ENCODE peak calls at places on chromosome 19, in six cellular contexts. One of them, this sample, is unnamed.

GRCh38 chr19:38693380-38694223 is 46.2 kb downstream of the ACTN4 start:
- DNase-seq in left ventricle myocardium inferior: no peak
- DNase-seq in stimulated activated effector memory CD8-positive, alpha-beta T cell treated with anti-CD3 and anti-CD28 coated beads, Interleukin-12 subunit alpha, Interleukin-12 subunit beta, amount 100 ng/mL, for 72 hours: peak; percentile 69
- DNase-seq in uterus: no peak
- DNase-seq in cerebellar cortex: no peak
- DNase-seq in brain pericyte: no peak
- DNase-seq in this sample: no peak

GRCh38 chr19:7679017-7679720 is 1.5 kb upstream of the TRAPPC5 start:
- DNase-seq in cerebellar cortex: peak; percentile 66
- DNase-seq in brain pericyte: no peak
- DNase-seq in left ventricle myocardium inferior: no peak
- DNase-seq in uterus: no peak
- DNase-seq in stimulated activated effector memory CD8-positive, alpha-beta T cell treated with anti-CD3 and anti-CD28 coated beads, Interleukin-12 subunit alpha, Interleukin-12 subunit beta, amount 100 ng/mL, for 72 hours: peak; percentile 63
- DNase-seq in this sample: peak; percentile 59

GRCh38 chr19:51368366-51369282 is at the start of gene CLDND2:
- DNase-seq in left ventricle myocardium inferior: no peak
- DNase-seq in brain pericyte: no peak
- DNase-seq in stimulated activated effector memory CD8-positive, alpha-beta T cell treated with anti-CD3 and anti-CD28 coated beads, Interleukin-12 subunit alpha, Interleukin-12 subunit beta, amount 100 ng/mL, for 72 hours: peak; percentile 79
- DNase-seq in cerebellar cortex: no peak
- DNase-seq in uterus: no peak
- DNase-seq in this sample: no peak

GRCh38 chr19:57351867-57352266 is 796 bp downstream of the ZNF304 start:
- DNase-seq in cerebellar cortex: no peak
- DNase-seq in stimulated activated effector memory CD8-positive, alpha-beta T cell treated with anti-CD3 and anti-CD28 coated beads, Interleukin-12 subunit alpha, Interleukin-12 subunit beta, amount 100 ng/mL, for 72 hours: no peak
- DNase-seq in left ventricle myocardium inferior: no peak
- DNase-seq in brain pericyte: no peak
- DNase-seq in uterus: no peak
- DNase-seq in this sample: no peak

GRCh38 chr19:9528757-9529336 is 9.6 kb downstream of the ZNF426 start:
- DNase-seq in left ventricle myocardium inferior: no peak
- DNase-seq in uterus: no peak
- DNase-seq in stimulated activated effector memory CD8-positive, alpha-beta T cell treated with anti-CD3 and anti-CD28 coated beads, Interleukin-12 subunit alpha, Interleukin-12 subunit beta, amount 100 ng/mL, for 72 hours: no peak
- DNase-seq in cerebellar cortex: no peak
- DNase-seq in brain pericyte: no peak
- DNase-seq in this sample: no peak

GRCh38 chr19:39052846-39053245 is 20.5 kb upstream of the FBXO27 start:
- DNase-seq in left ventricle myocardium inferior: no peak
- DNase-seq in stimulated activated effector memory CD8-positive, alpha-beta T cell treated with anti-CD3 and anti-CD28 coated beads, Interleukin-12 subunit alpha, Interleukin-12 subunit beta, amount 100 ng/mL, for 72 hours: no peak
- DNase-seq in uterus: no peak
- DNase-seq in brain pericyte: no peak
- DNase-seq in cerebellar cortex: no peak
- DNase-seq in this sample: no peak

GRCh38 chr19:55474269-55475265 is 1.9 kb upstream of the ZNF628 start:
- DNase-seq in stimulated activated effector memory CD8-positive, alpha-beta T cell treated with anti-CD3 and anti-CD28 coated beads, Interleukin-12 subunit alpha, Interleukin-12 subunit beta, amount 100 ng/mL, for 72 hours: no peak
- DNase-seq in left ventricle myocardium inferior: no peak
- DNase-seq in brain pericyte: no peak
- DNase-seq in cerebellar cortex: no peak
- DNase-seq in uterus: no peak
- DNase-seq in this sample: no peak

GRCh38 chr19:17560205-17560595 is 4.8 kb downstream of the COLGALT1 start:
- DNase-seq in cerebellar cortex: no peak
- DNase-seq in uterus: peak; percentile 46
- DNase-seq in left ventricle myocardium inferior: no peak
- DNase-seq in stimulated activated effector memory CD8-positive, alpha-beta T cell treated with anti-CD3 and anti-CD28 coated beads, Interleukin-12 subunit alpha, Interleukin-12 subunit beta, amount 100 ng/mL, for 72 hours: no peak
- DNase-seq in brain pericyte: peak; percentile 45
- DNase-seq in this sample: no peak

GRCh38 chr19:52638601-52639000 is 446 bp upstream of the ZNF83 start:
- DNase-seq in stimulated activated effector memory CD8-positive, alpha-beta T cell treated with anti-CD3 and anti-CD28 coated beads, Interleukin-12 subunit alpha, Interleukin-12 subunit beta, amount 100 ng/mL, for 72 hours: no peak
- DNase-seq in uterus: peak; percentile 43
- DNase-seq in brain pericyte: peak; percentile 6
- DNase-seq in cerebellar cortex: no peak
- DNase-seq in left ventricle myocardium inferior: peak; percentile 22
- DNase-seq in this sample: no peak

GRCh38 chr19:44738603-44739585 is 9.6 kb upstream of the BCL3 start:
- DNase-seq in stimulated activated effector memory CD8-positive, alpha-beta T cell treated with anti-CD3 and anti-CD28 coated beads, Interleukin-12 subunit alpha, Interleukin-12 subunit beta, amount 100 ng/mL, for 72 hours: no peak
- DNase-seq in uterus: no peak
- DNase-seq in brain pericyte: no peak
- DNase-seq in cerebellar cortex: no peak
- DNase-seq in left ventricle myocardium inferior: no peak
- DNase-seq in this sample: no peak

GRCh38 chr19:7670150-7670784 is 1.4 kb downstream of the RETN start:
- DNase-seq in uterus: no peak
- DNase-seq in brain pericyte: no peak
- DNase-seq in stimulated activated effector memory CD8-positive, alpha-beta T cell treated with anti-CD3 and anti-CD28 coated beads, Interleukin-12 subunit alpha, Interleukin-12 subunit beta, amount 100 ng/mL, for 72 hours: no peak
- DNase-seq in left ventricle myocardium inferior: no peak
- DNase-seq in cerebellar cortex: no peak
- DNase-seq in this sample: peak; percentile 4

GRCh38 chr19:1522838-1523237 is 1.0 kb upstream of the PLK5 start:
- DNase-seq in uterus: no peak
- DNase-seq in left ventricle myocardium inferior: no peak
- DNase-seq in brain pericyte: no peak
- DNase-seq in stimulated activated effector memory CD8-positive, alpha-beta T cell treated with anti-CD3 and anti-CD28 coated beads, Interleukin-12 subunit alpha, Interleukin-12 subunit beta, amount 100 ng/mL, for 72 hours: no peak
- DNase-seq in cerebellar cortex: peak; percentile 88
- DNase-seq in this sample: no peak

GRCh38 chr19:47479701-47480503 is 4.1 kb downstream of the KPTN start:
- DNase-seq in brain pericyte: no peak
- DNase-seq in stimulated activated effector memory CD8-positive, alpha-beta T cell treated with anti-CD3 and anti-CD28 coated beads, Interleukin-12 subunit alpha, Interleukin-12 subunit beta, amount 100 ng/mL, for 72 hours: no peak
- DNase-seq in left ventricle myocardium inferior: no peak
- DNase-seq in cerebellar cortex: no peak
- DNase-seq in uterus: no peak
- DNase-seq in this sample: no peak

GRCh38 chr19:50333235-50333736 is 4.1 kb upstream of the KCNC3 start:
- DNase-seq in uterus: peak; percentile 55
- DNase-seq in cerebellar cortex: peak; percentile 98
- DNase-seq in stimulated activated effector memory CD8-positive, alpha-beta T cell treated with anti-CD3 and anti-CD28 coated beads, Interleukin-12 subunit alpha, Interleukin-12 subunit beta, amount 100 ng/mL, for 72 hours: peak; percentile 94
- DNase-seq in brain pericyte: no peak
- DNase-seq in left ventricle myocardium inferior: peak; percentile 88
- DNase-seq in this sample: peak; percentile 52

GRCh38 chr19:23393121-23393520 is 2.1 kb downstream of the ZNF91 start:
- DNase-seq in cerebellar cortex: no peak
- DNase-seq in uterus: no peak
- DNase-seq in brain pericyte: no peak
- DNase-seq in left ventricle myocardium inferior: no peak
- DNase-seq in stimulated activated effector memory CD8-positive, alpha-beta T cell treated with anti-CD3 and anti-CD28 coated beads, Interleukin-12 subunit alpha, Interleukin-12 subunit beta, amount 100 ng/mL, for 72 hours: no peak
- DNase-seq in this sample: no peak

GRCh38 chr19:38375098-38375493 is 725 bp downstream of the PSMD8 start:
- DNase-seq in brain pericyte: no peak
- DNase-seq in uterus: no peak
- DNase-seq in left ventricle myocardium inferior: no peak
- DNase-seq in cerebellar cortex: no peak
- DNase-seq in stimulated activated effector memory CD8-positive, alpha-beta T cell treated with anti-CD3 and anti-CD28 coated beads, Interleukin-12 subunit alpha, Interleukin-12 subunit beta, amount 100 ng/mL, for 72 hours: no peak
- DNase-seq in this sample: no peak

GRCh38 chr19:31718898-31719297 is 369.7 kb upstream of the TSHZ3 start:
- DNase-seq in uterus: no peak
- DNase-seq in left ventricle myocardium inferior: no peak
- DNase-seq in stimulated activated effector memory CD8-positive, alpha-beta T cell treated with anti-CD3 and anti-CD28 coated beads, Interleukin-12 subunit alpha, Interleukin-12 subunit beta, amount 100 ng/mL, for 72 hours: no peak
- DNase-seq in cerebellar cortex: no peak
- DNase-seq in brain pericyte: no peak
- DNase-seq in this sample: no peak

GRCh38 chr19:18605546-18606280 is 886 bp downstream of the CRLF1 start:
- DNase-seq in brain pericyte: no peak
- DNase-seq in left ventricle myocardium inferior: no peak
- DNase-seq in uterus: no peak
- DNase-seq in stimulated activated effector memory CD8-positive, alpha-beta T cell treated with anti-CD3 and anti-CD28 coated beads, Interleukin-12 subunit alpha, Interleukin-12 subunit beta, amount 100 ng/mL, for 72 hours: no peak
- DNase-seq in cerebellar cortex: no peak
- DNase-seq in this sample: no peak

GRCh38 chr19:17406887-17407196 is 1.4 kb upstream of the BST2 start:
- DNase-seq in left ventricle myocardium inferior: no peak
- DNase-seq in uterus: no peak
- DNase-seq in brain pericyte: no peak
- DNase-seq in stimulated activated effector memory CD8-positive, alpha-beta T cell treated with anti-CD3 and anti-CD28 coated beads, Interleukin-12 subunit alpha, Interleukin-12 subunit beta, amount 100 ng/mL, for 72 hours: no peak
- DNase-seq in cerebellar cortex: no peak
- DNase-seq in this sample: no peak

GRCh38 chr19:33465834-33466233 is 55.8 kb downstream of the PEPD start:
- DNase-seq in brain pericyte: no peak
- DNase-seq in stimulated activated effector memory CD8-positive, alpha-beta T cell treated with anti-CD3 and anti-CD28 coated beads, Interleukin-12 subunit alpha, Interleukin-12 subunit beta, amount 100 ng/mL, for 72 hours: no peak
- DNase-seq in uterus: no peak
- DNase-seq in cerebellar cortex: peak; percentile 39
- DNase-seq in left ventricle myocardium inferior: no peak
- DNase-seq in this sample: peak; percentile 9

GRCh38 chr19:40989453-40989852 is 1.6 kb upstream of the CYP2B6 start:
- DNase-seq in brain pericyte: peak; percentile 7
- DNase-seq in stimulated activated effector memory CD8-positive, alpha-beta T cell treated with anti-CD3 and anti-CD28 coated beads, Interleukin-12 subunit alpha, Interleukin-12 subunit beta, amount 100 ng/mL, for 72 hours: no peak
- DNase-seq in left ventricle myocardium inferior: no peak
- DNase-seq in cerebellar cortex: no peak
- DNase-seq in uterus: no peak
- DNase-seq in this sample: no peak

GRCh38 chr19:10533656-10534386 is 9.9 kb upstream of the ATG4D start:
- DNase-seq in brain pericyte: no peak
- DNase-seq in stimulated activated effector memory CD8-positive, alpha-beta T cell treated with anti-CD3 and anti-CD28 coated beads, Interleukin-12 subunit alpha, Interleukin-12 subunit beta, amount 100 ng/mL, for 72 hours: no peak
- DNase-seq in uterus: no peak
- DNase-seq in cerebellar cortex: no peak
- DNase-seq in left ventricle myocardium inferior: no peak
- DNase-seq in this sample: no peak

GRCh38 chr19:3061214-3062161 is 807 bp downstream of the TLE5 start:
- DNase-seq in uterus: peak; percentile 71
- DNase-seq in brain pericyte: no peak
- DNase-seq in left ventricle myocardium inferior: peak; percentile 73
- DNase-seq in cerebellar cortex: no peak
- DNase-seq in stimulated activated effector memory CD8-positive, alpha-beta T cell treated with anti-CD3 and anti-CD28 coated beads, Interleukin-12 subunit alpha, Interleukin-12 subunit beta, amount 100 ng/mL, for 72 hours: peak; percentile 77
- DNase-seq in this sample: peak; percentile 64

GRCh38 chr19:50932018-50932689 is 20.7 kb downstream of the KLK5 start:
- DNase-seq in brain pericyte: no peak
- DNase-seq in stimulated activated effector memory CD8-positive, alpha-beta T cell treated with anti-CD3 and anti-CD28 coated beads, Interleukin-12 subunit alpha, Interleukin-12 subunit beta, amount 100 ng/mL, for 72 hours: no peak
- DNase-seq in cerebellar cortex: no peak
- DNase-seq in uterus: no peak
- DNase-seq in left ventricle myocardium inferior: no peak
- DNase-seq in this sample: no peak